ENCODE peak calls at places on chromosomes 13 and 19, in five cellular contexts. V is glutamatergic neuron; F is NCI-H2029; O is activated CD4-positive, alpha-beta T cell treated with anti-CD3 and anti-CD28 coated beads, Interleukin-2, amount 50 U/mL, for 4 hours; K is uterus. E is an unnamed sample.

GRCh38 chr13:95834134-95834765 is 157.3 kb downstream of the DNAJC3 start:
- DNase-seq in F (peak), K (peak), V (peak), O (peak), E (peak)

GRCh38 chr13:23510979-23511735 is 59.1 kb upstream of the TNFRSF19 start:
- DNase-seq in F (no peak), K (no peak), V (peak), O (no peak), E (no peak)

GRCh38 chr13:42109957-42110356 is 61.5 kb downstream of the DGKH start:
- DNase-seq in O (no peak), F (no peak), V (no peak), K (no peak), E (no peak)

GRCh38 chr19:50414850-50415660 is 3.7 kb upstream of the SPIB start:
- DNase-seq in K (peak), V (peak), O (peak), F (no peak), E (peak)

GRCh38 chr13:46858163-46858562 is 38.7 kb downstream of the HTR2A start:
- DNase-seq in F (no peak), O (no peak), K (no peak), V (no peak), E (no peak)

GRCh38 chr19:633786-634639 is 676 bp upstream of the POLRMT start:
- DNase-seq in V (no peak), F (no peak), O (no peak), K (no peak), E (no peak)

GRCh38 chr19:28971011-28971410 is 241.9 kb downstream of the UQCRFS1 start:
- DNase-seq in F (no peak), V (no peak), K (no peak), O (no peak), E (no peak)

GRCh38 chr19:2992958-2993357 is 15.6 kb downstream of the TLE6 start:
- DNase-seq in O (no peak), V (no peak), K (no peak), F (peak), E (no peak)

GRCh38 chr19:45492627-45493470 is 4.0 kb downstream of the RTN2 start:
- DNase-seq in F (no peak), V (no peak), O (no peak), K (no peak), E (peak)

GRCh38 chr13:32723987-32724386 is 137.7 kb downstream of the PDS5B start:
- DNase-seq in V (no peak), O (no peak), K (no peak), F (no peak), E (no peak)

GRCh38 chr13:76884167-76884566 is 2.0 kb downstream of the KCTD12 start:
- DNase-seq in V (peak), O (no peak), K (peak), F (peak), E (peak)

E was measured in germinal center.